ENCODE peak calls at places on chromosomes 2 and 18, in nine cellular contexts. One of them, this sample, is unnamed.

GRCh38 chr18:75364512-75364911 is 63.0 kb downstream of the SMIM21 start:
- DNase-seq in upper lobe of left lung: no peak
- DNase-seq in WERI-Rb-1: no peak
- DNase-seq in AG04450: no peak
- DNase-seq in HAP-1: no peak
- DNase-seq in sigmoid colon: no peak
- DNase-seq in left ventricle myocardium inferior: no peak
- DNase-seq in psoas muscle: no peak
- DNase-seq in mesenchymal stem cell: peak; percentile 39
- DNase-seq in this sample: no peak

GRCh38 chr18:34097312-34097711 is 127.4 kb downstream of the NOL4 start:
- DNase-seq in upper lobe of left lung: no peak
- DNase-seq in WERI-Rb-1: no peak
- DNase-seq in AG04450: no peak
- DNase-seq in HAP-1: no peak
- DNase-seq in sigmoid colon: no peak
- DNase-seq in left ventricle myocardium inferior: no peak
- DNase-seq in psoas muscle: no peak
- DNase-seq in mesenchymal stem cell: peak; percentile 8
- DNase-seq in this sample: no peak

GRCh38 chr2:121774216-121774615 is 18.8 kb downstream of the TSN start:
- DNase-seq in upper lobe of left lung: no peak
- DNase-seq in WERI-Rb-1: no peak
- DNase-seq in AG04450: no peak
- DNase-seq in HAP-1: no peak
- DNase-seq in sigmoid colon: no peak
- DNase-seq in left ventricle myocardium inferior: no peak
- DNase-seq in psoas muscle: no peak
- DNase-seq in mesenchymal stem cell: no peak
- DNase-seq in this sample: no peak

GRCh38 chr2:112290638-112291037 is 15.2 kb downstream of the ZC3H6 start:
- DNase-seq in upper lobe of left lung: no peak
- DNase-seq in WERI-Rb-1: no peak
- DNase-seq in AG04450: no peak
- DNase-seq in HAP-1: no peak
- DNase-seq in sigmoid colon: no peak
- DNase-seq in left ventricle myocardium inferior: no peak
- DNase-seq in psoas muscle: no peak
- DNase-seq in mesenchymal stem cell: no peak
- DNase-seq in this sample: no peak

GRCh38 chr18:11872479-11873136 is 21.4 kb downstream of the CHMP1B start:
- DNase-seq in upper lobe of left lung: peak; percentile 48
- DNase-seq in WERI-Rb-1: no peak
- DNase-seq in AG04450: no peak
- DNase-seq in HAP-1: no peak
- DNase-seq in sigmoid colon: no peak
- DNase-seq in left ventricle myocardium inferior: no peak
- DNase-seq in psoas muscle: no peak
- DNase-seq in mesenchymal stem cell: no peak
- DNase-seq in this sample: peak; percentile 55

GRCh38 chr2:65955259-65955658 is 479.7 kb upstream of the MEIS1 start:
- DNase-seq in upper lobe of left lung: no peak
- DNase-seq in WERI-Rb-1: no peak
- DNase-seq in AG04450: no peak
- DNase-seq in HAP-1: no peak
- DNase-seq in sigmoid colon: no peak
- DNase-seq in left ventricle myocardium inferior: no peak
- DNase-seq in psoas muscle: no peak
- DNase-seq in mesenchymal stem cell: no peak
- DNase-seq in this sample: no peak

GRCh38 chr2:148362144-148362796 is 282.3 kb upstream of the EPC2 start:
- DNase-seq in upper lobe of left lung: no peak
- DNase-seq in WERI-Rb-1: no peak
- DNase-seq in AG04450: no peak
- DNase-seq in HAP-1: no peak
- DNase-seq in sigmoid colon: peak; percentile 34
- DNase-seq in left ventricle myocardium inferior: no peak
- DNase-seq in psoas muscle: peak; percentile 23
- DNase-seq in mesenchymal stem cell: no peak
- DNase-seq in this sample: no peak

GRCh38 chr18:1929720-1930119 is 641.6 kb downstream of the METTL4 start:
- DNase-seq in upper lobe of left lung: no peak
- DNase-seq in WERI-Rb-1: no peak
- DNase-seq in AG04450: no peak
- DNase-seq in HAP-1: no peak
- DNase-seq in sigmoid colon: no peak
- DNase-seq in left ventricle myocardium inferior: no peak
- DNase-seq in psoas muscle: no peak
- DNase-seq in mesenchymal stem cell: no peak
- DNase-seq in this sample: no peak

GRCh38 chr18:13638684-13639083 is 87.7 kb downstream of the FAM210A start:
- DNase-seq in upper lobe of left lung: no peak
- DNase-seq in WERI-Rb-1: no peak
- DNase-seq in AG04450: no peak
- DNase-seq in HAP-1: no peak
- DNase-seq in sigmoid colon: peak; percentile 38
- DNase-seq in left ventricle myocardium inferior: no peak
- DNase-seq in psoas muscle: no peak
- DNase-seq in mesenchymal stem cell: no peak
- DNase-seq in this sample: no peak

GRCh38 chr2:37982147-37982582 is 57.1 kb downstream of the RMDN2 start:
- DNase-seq in upper lobe of left lung: peak; percentile 53
- DNase-seq in WERI-Rb-1: peak; percentile 73
- DNase-seq in AG04450: no peak
- DNase-seq in HAP-1: peak; percentile 75
- DNase-seq in sigmoid colon: peak; percentile 78
- DNase-seq in left ventricle myocardium inferior: peak; percentile 64
- DNase-seq in psoas muscle: peak; percentile 81
- DNase-seq in mesenchymal stem cell: peak; percentile 69
- DNase-seq in this sample: peak; percentile 12

GRCh38 chr2:10331033-10331701 is 28.5 kb downstream of the HPCAL1 start:
- DNase-seq in upper lobe of left lung: peak; percentile 93
- DNase-seq in WERI-Rb-1: peak; percentile 96
- DNase-seq in AG04450: no peak
- DNase-seq in HAP-1: no peak
- DNase-seq in sigmoid colon: no peak
- DNase-seq in left ventricle myocardium inferior: peak; percentile 72
- DNase-seq in psoas muscle: peak; percentile 80
- DNase-seq in mesenchymal stem cell: peak; percentile 21
- DNase-seq in this sample: peak; percentile 19

GRCh38 chr2:32952759-32953476 is 6.2 kb downstream of the LTBP1 start:
- DNase-seq in upper lobe of left lung: no peak
- DNase-seq in WERI-Rb-1: no peak
- DNase-seq in AG04450: no peak
- DNase-seq in HAP-1: no peak
- DNase-seq in sigmoid colon: no peak
- DNase-seq in left ventricle myocardium inferior: no peak
- DNase-seq in psoas muscle: no peak
- DNase-seq in mesenchymal stem cell: no peak
- DNase-seq in this sample: no peak

GRCh38 chr2:62296833-62297641 is 101.1 kb downstream of the B3GNT2 start:
- DNase-seq in upper lobe of left lung: no peak
- DNase-seq in WERI-Rb-1: no peak
- DNase-seq in AG04450: no peak
- DNase-seq in HAP-1: no peak
- DNase-seq in sigmoid colon: no peak
- DNase-seq in left ventricle myocardium inferior: no peak
- DNase-seq in psoas muscle: no peak
- DNase-seq in mesenchymal stem cell: no peak
- DNase-seq in this sample: no peak

GRCh38 chr2:62296034-62296832 is 100.3 kb downstream of the B3GNT2 start:
- DNase-seq in upper lobe of left lung: no peak
- DNase-seq in WERI-Rb-1: no peak
- DNase-seq in AG04450: no peak
- DNase-seq in HAP-1: no peak
- DNase-seq in sigmoid colon: no peak
- DNase-seq in left ventricle myocardium inferior: no peak
- DNase-seq in psoas muscle: no peak
- DNase-seq in mesenchymal stem cell: no peak
- DNase-seq in this sample: no peak

GRCh38 chr2:62300925-62301324 is 105.0 kb downstream of the B3GNT2 start:
- DNase-seq in upper lobe of left lung: no peak
- DNase-seq in WERI-Rb-1: no peak
- DNase-seq in AG04450: no peak
- DNase-seq in HAP-1: no peak
- DNase-seq in sigmoid colon: no peak
- DNase-seq in left ventricle myocardium inferior: no peak
- DNase-seq in psoas muscle: no peak
- DNase-seq in mesenchymal stem cell: no peak
- DNase-seq in this sample: no peak

GRCh38 chr2:62293490-62294212 is 97.7 kb downstream of the B3GNT2 start:
- DNase-seq in upper lobe of left lung: peak; percentile 91
- DNase-seq in WERI-Rb-1: no peak
- DNase-seq in AG04450: no peak
- DNase-seq in HAP-1: peak; percentile 32
- DNase-seq in sigmoid colon: peak; percentile 82
- DNase-seq in left ventricle myocardium inferior: peak; percentile 54
- DNase-seq in psoas muscle: peak; percentile 68
- DNase-seq in mesenchymal stem cell: peak; percentile 37
- DNase-seq in this sample: peak; percentile 43

DNA sequence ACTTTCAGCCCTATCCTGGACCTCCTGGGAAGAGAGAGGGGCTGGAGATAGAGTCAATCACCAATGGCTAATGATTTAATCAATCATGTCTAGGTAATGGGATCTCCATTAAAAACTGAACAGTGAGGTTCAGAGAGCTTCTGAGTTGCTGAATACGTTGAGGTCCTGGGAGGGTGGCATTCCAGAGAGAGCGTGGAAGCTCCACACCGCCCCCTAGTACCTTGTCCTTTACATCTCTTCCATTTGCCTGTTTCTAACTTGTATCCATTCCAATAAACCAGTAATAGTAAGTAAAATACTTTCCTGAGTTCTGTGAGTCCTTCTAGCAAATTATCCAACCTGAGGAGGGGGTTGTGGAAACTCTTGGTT is 101.7 kb downstream of the B3GNT2 start:
- DNase-seq in upper lobe of left lung: peak; percentile 64
- DNase-seq in WERI-Rb-1: no peak
- DNase-seq in AG04450: no peak
- DNase-seq in HAP-1: peak; percentile 13
- DNase-seq in sigmoid colon: no peak
- DNase-seq in left ventricle myocardium inferior: no peak
- DNase-seq in psoas muscle: no peak
- DNase-seq in mesenchymal stem cell: no peak
- DNase-seq in this sample: no peak
- H3K4me3 ChIP-seq in upper lobe of left lung: no peak overlapping the region
- H3K4me3 ChIP-seq in WERI-Rb-1: no peak overlapping the region
- H3K4me3 ChIP-seq in AG04450: no peak overlapping the region
- H3K4me3 ChIP-seq in HAP-1: no peak overlapping the region
- H3K4me3 ChIP-seq in sigmoid colon: no peak overlapping the region
- H3K4me3 ChIP-seq in left ventricle myocardium inferior: no peak overlapping the region
- H3K4me3 ChIP-seq in psoas muscle: no peak overlapping the region
- H3K4me3 ChIP-seq in mesenchymal stem cell: no peak overlapping the region
- H3K4me3 ChIP-seq in this sample: no peak overlapping the region

DNA sequence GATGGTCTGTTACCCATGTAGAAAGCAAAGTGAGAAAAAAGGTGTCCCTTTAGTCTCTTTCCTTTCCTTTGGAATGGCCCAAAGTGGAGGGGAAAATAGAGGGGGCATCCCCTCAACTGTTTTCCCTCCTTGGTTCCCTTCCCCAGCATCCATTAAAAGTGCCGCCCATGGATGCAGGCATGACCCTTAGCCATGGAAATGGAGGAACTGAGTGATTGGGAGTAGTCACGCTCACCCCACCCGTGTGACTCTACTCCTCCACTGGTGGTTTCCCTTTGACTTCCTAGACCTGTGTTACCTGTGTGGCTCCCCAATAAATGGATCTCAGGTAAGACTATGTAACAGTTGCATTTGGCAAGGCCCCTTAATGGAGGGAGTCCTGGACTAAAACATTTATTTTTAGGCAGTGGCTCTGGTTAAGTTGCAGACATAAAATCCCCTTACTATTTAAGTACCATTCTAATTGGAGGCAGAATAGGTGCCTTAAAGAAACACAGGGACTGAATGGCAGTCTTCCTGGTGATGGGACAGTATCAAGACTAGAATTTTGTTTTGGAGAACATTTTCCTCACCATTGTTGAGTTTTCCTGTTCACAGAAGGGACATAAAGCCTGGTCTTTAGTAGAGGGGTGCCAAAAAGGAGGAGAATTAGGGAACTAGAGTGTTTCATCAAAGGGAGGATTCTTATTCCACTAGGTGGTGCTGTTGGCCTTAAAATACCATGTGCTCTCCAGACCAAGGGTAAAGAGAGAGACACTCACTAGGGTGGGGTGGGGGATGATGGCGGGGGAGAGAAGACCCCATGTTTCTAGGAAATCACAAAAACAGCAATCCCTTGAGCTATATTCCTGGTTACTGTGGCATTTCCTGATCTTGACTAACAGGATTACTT is 25.7 kb upstream of the PLA2R1 start:
- DNase-seq in upper lobe of left lung: no peak
- DNase-seq in WERI-Rb-1: peak; percentile 21
- DNase-seq in AG04450: no peak
- DNase-seq in HAP-1: peak; percentile 34
- DNase-seq in sigmoid colon: no peak
- DNase-seq in left ventricle myocardium inferior: no peak
- DNase-seq in psoas muscle: no peak
- DNase-seq in mesenchymal stem cell: peak; percentile 20
- DNase-seq in this sample: no peak
- H3K9me3 ChIP-seq in upper lobe of left lung: peaks cover 60% of the 10 kb centered on the region
- H3K9me3 ChIP-seq in WERI-Rb-1: peaks cover 20% of the 10 kb centered on the region
- H3K9me3 ChIP-seq in AG04450: peaks cover 35% of the 10 kb centered on the region
- H3K9me3 ChIP-seq in HAP-1: peaks cover 16% of the 10 kb centered on the region
- H3K9me3 ChIP-seq in sigmoid colon: peaks cover 48% of the 10 kb centered on the region
- H3K9me3 ChIP-seq in left ventricle myocardium inferior: peaks cover 89% of the 10 kb centered on the region
- H3K9me3 ChIP-seq in psoas muscle: peaks cover 51% of the 10 kb centered on the region
- H3K9me3 ChIP-seq in mesenchymal stem cell: peaks cover 42% of the 10 kb centered on the region
- H3K9me3 ChIP-seq in this sample: peaks cover 28% of the 10 kb centered on the region

GRCh38 chr2:205792908-205793307 is 110.6 kb downstream of the NRP2 start:
- DNase-seq in upper lobe of left lung: no peak
- DNase-seq in WERI-Rb-1: no peak
- DNase-seq in AG04450: peak; percentile 77
- DNase-seq in HAP-1: no peak
- DNase-seq in sigmoid colon: peak; percentile 87
- DNase-seq in left ventricle myocardium inferior: no peak
- DNase-seq in psoas muscle: no peak
- DNase-seq in mesenchymal stem cell: no peak
- DNase-seq in this sample: no peak
- H3K4me3 ChIP-seq in upper lobe of left lung: no peak overlapping the region
- H3K4me3 ChIP-seq in WERI-Rb-1: no peak overlapping the region
- H3K4me3 ChIP-seq in AG04450: no peak overlapping the region
- H3K4me3 ChIP-seq in HAP-1: no peak overlapping the region
- H3K4me3 ChIP-seq in sigmoid colon: no peak overlapping the region
- H3K4me3 ChIP-seq in left ventricle myocardium inferior: no peak overlapping the region
- H3K4me3 ChIP-seq in psoas muscle: no peak overlapping the region
- H3K4me3 ChIP-seq in mesenchymal stem cell: no peak overlapping the region
- H3K4me3 ChIP-seq in this sample: no peak overlapping the region

GRCh38 chr2:161766334-161766733 is 142.1 kb downstream of the SLC4A10 start:
- DNase-seq in upper lobe of left lung: no peak
- DNase-seq in WERI-Rb-1: no peak
- DNase-seq in AG04450: no peak
- DNase-seq in HAP-1: no peak
- DNase-seq in sigmoid colon: no peak
- DNase-seq in left ventricle myocardium inferior: no peak
- DNase-seq in psoas muscle: no peak
- DNase-seq in mesenchymal stem cell: no peak
- DNase-seq in this sample: no peak

GRCh38 chr2:161775971-161776370 is 151.8 kb downstream of the SLC4A10 start:
- DNase-seq in upper lobe of left lung: no peak
- DNase-seq in WERI-Rb-1: no peak
- DNase-seq in AG04450: no peak
- DNase-seq in HAP-1: no peak
- DNase-seq in sigmoid colon: no peak
- DNase-seq in left ventricle myocardium inferior: no peak
- DNase-seq in psoas muscle: no peak
- DNase-seq in mesenchymal stem cell: no peak
- DNase-seq in this sample: no peak

GRCh38 chr2:161771148-161771547 is 146.9 kb downstream of the SLC4A10 start:
- DNase-seq in upper lobe of left lung: no peak
- DNase-seq in WERI-Rb-1: no peak
- DNase-seq in AG04450: no peak
- DNase-seq in HAP-1: no peak
- DNase-seq in sigmoid colon: no peak
- DNase-seq in left ventricle myocardium inferior: no peak
- DNase-seq in psoas muscle: no peak
- DNase-seq in mesenchymal stem cell: no peak
- DNase-seq in this sample: no peak
- H3K9me3 ChIP-seq in upper lobe of left lung: no peaks in the 10 kb centered on the region
- H3K9me3 ChIP-seq in WERI-Rb-1: no peaks in the 10 kb centered on the region
- H3K9me3 ChIP-seq in AG04450: no peaks in the 10 kb centered on the region
- H3K9me3 ChIP-seq in HAP-1: no peaks in the 10 kb centered on the region
- H3K9me3 ChIP-seq in sigmoid colon: no peaks in the 10 kb centered on the region
- H3K9me3 ChIP-seq in left ventricle myocardium inferior: no peaks in the 10 kb centered on the region
- H3K9me3 ChIP-seq in psoas muscle: no peaks in the 10 kb centered on the region
- H3K9me3 ChIP-seq in mesenchymal stem cell: no peaks in the 10 kb centered on the region
- H3K9me3 ChIP-seq in this sample: no peaks in the 10 kb centered on the region

This sample was measured in gastrocnemius medialis.